ENCODE peak calls at places on chromosomes 7 and 10, in seven cellular contexts. K is ovary, M is colonic mucosa, S is sigmoid colon, Q is fibroblast of lung, B is spleen, F is adipocyte. I is an unnamed sample. For H3K4me1 and H3K9me3, the result is how much of the 10 kb centered on the place peaks cover.

GRCh38 chr10:51170518-51171245 is 96.4 kb downstream of the PRKG1 start:
- DNase-seq in K (no peak), M (no peak), S (no peak), Q (peak), B (no peak), F (no peak), I (no peak)

GRCh38 chr7:98821348-98821747 is 48.5 kb downstream of the TMEM130 start:
- DNase-seq in K (no peak), M (no peak), S (no peak), Q (no peak), B (no peak), F (no peak), I (no peak)

GRCh38 chr7:36216063-36216684 is 63.1 kb downstream of the EEPD1 start:
- DNase-seq in K (no peak), M (no peak), S (no peak), Q (peak), B (no peak), F (peak), I (no peak)

GRCh38 chr7:5177060-5177459 is 13.0 kb upstream of the WIPI2 start:
- DNase-seq in K (peak), M (peak), S (peak), Q (peak), B (no peak), F (no peak), I (peak)

GRCh38 chr10:11440250-11441150 is 170.9 kb downstream of the USP6NL start:
- DNase-seq in K (no peak), M (no peak), S (no peak), Q (no peak), B (no peak), F (no peak), I (no peak)

GRCh38 chr10:25417611-25418010 is 242.8 kb downstream of the GPR158 start:
- DNase-seq in K (no peak), M (no peak), S (no peak), Q (no peak), B (no peak), F (no peak), I (no peak)

GRCh38 chr10:38027992-38028391 is 17.5 kb downstream of the ZNF33A start:
- DNase-seq in K (no peak), M (no peak), S (no peak), Q (peak), B (no peak), F (no peak), I (no peak)

GRCh38 chr7:31782411-31782991 is 95.5 kb downstream of the PPP1R17 start:
- DNase-seq in K (no peak), M (no peak), S (no peak), Q (peak), B (no peak), F (peak), I (peak)

GRCh38 chr10:109281347-109281746 is 642.0 kb downstream of the XPNPEP1 start:
- DNase-seq in K (no peak), M (no peak), S (no peak), Q (no peak), B (no peak), F (no peak), I (no peak)

GRCh38 chr7:142714375-142714774 is 34.9 kb upstream of the PRSS1 start:
- DNase-seq in K (no peak), M (no peak), S (no peak), Q (no peak), B (no peak), F (no peak), I (no peak)

GRCh38 chr7:141551080-141551772 is at the start of gene AGK:
- DNase-seq in K (peak), M (peak), S (peak), Q (peak), B (peak), F (peak), I (peak)

GRCh38 chr10:75452997-75453396 is 21.6 kb downstream of the LRMDA start:
- DNase-seq in K (no peak), M (no peak), S (no peak), Q (no peak), B (no peak), F (no peak), I (no peak)

GRCh38 chr10:112389147-112389822 is 15.4 kb downstream of the ACSL5 start:
- DNase-seq in K (no peak), M (peak), S (no peak), Q (peak), B (no peak), F (no peak), I (no peak)

GRCh38 chr10:124599588-124600050 is 138.0 kb downstream of the LHPP start:
- DNase-seq in K (no peak), M (no peak), S (no peak), Q (no peak), B (peak), F (no peak), I (no peak)

GRCh38 chr10:124598196-124598595 is 136.6 kb downstream of the LHPP start:
- DNase-seq in K (no peak), M (no peak), S (no peak), Q (no peak), B (peak), F (no peak), I (peak)

GRCh38 chr10:124597677-124598165 is 136.1 kb downstream of the LHPP start:
- DNase-seq in K (no peak), M (no peak), S (no peak), Q (no peak), B (peak), F (no peak), I (peak)

GRCh38 chr10:124600051-124600880 is 138.6 kb downstream of the LHPP start:
- DNase-seq in K (no peak), M (no peak), S (no peak), Q (no peak), B (peak), F (no peak), I (peak)

GRCh38 chr10:124598773-124599587 is 137.4 kb downstream of the LHPP start:
- DNase-seq in K (no peak), M (no peak), S (no peak), Q (no peak), B (peak), F (no peak), I (peak)
- H3K4me1 ChIP-seq in K (under half), M (under half), S (under half), Q (under half), B (under half), F (under half), I (under half)

DNA sequence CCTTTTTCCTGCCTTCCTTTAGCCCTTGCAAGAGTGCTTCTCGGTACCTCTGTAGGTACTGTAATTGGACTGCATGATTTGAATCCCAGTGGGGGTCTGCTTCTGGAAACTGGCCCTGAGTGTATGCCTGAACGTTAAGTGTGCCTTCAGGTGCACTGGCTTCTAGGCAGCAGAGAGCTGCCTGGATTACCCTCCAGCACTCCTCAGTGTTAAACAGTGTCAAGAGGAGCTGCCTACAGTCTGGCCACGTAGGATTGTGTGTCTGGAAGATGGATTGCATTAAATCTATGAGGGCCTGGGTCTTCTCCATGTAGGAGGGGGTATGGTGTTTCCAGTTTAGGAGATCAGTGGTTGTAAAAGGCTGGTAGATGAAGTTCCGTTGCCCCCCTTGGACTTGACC is 103.7 kb downstream of the TRIM24 start:
- DNase-seq in K (no peak), M (no peak), S (no peak), Q (no peak), B (no peak), F (no peak), I (no peak)
- H3K9me3 ChIP-seq in K (under half), M (under half), S (under half), Q (under half), B (half or more), F (under half), I (under half)

GRCh38 chr10:78274491-78274890 is 240.8 kb downstream of the RPS24 start:
- DNase-seq in K (no peak), M (no peak), S (no peak), Q (no peak), B (peak), F (no peak), I (no peak)
- H3K4me1 ChIP-seq in K (under half), M (under half), S (under half), Q (under half), B (under half), F (under half), I (under half)

GRCh38 chr7:63900394-63901203 is 98.0 kb upstream of the ZNF722 start:
- DNase-seq in K (peak), M (peak), S (peak), Q (no peak), B (peak), F (no peak), I (peak)

DNA sequence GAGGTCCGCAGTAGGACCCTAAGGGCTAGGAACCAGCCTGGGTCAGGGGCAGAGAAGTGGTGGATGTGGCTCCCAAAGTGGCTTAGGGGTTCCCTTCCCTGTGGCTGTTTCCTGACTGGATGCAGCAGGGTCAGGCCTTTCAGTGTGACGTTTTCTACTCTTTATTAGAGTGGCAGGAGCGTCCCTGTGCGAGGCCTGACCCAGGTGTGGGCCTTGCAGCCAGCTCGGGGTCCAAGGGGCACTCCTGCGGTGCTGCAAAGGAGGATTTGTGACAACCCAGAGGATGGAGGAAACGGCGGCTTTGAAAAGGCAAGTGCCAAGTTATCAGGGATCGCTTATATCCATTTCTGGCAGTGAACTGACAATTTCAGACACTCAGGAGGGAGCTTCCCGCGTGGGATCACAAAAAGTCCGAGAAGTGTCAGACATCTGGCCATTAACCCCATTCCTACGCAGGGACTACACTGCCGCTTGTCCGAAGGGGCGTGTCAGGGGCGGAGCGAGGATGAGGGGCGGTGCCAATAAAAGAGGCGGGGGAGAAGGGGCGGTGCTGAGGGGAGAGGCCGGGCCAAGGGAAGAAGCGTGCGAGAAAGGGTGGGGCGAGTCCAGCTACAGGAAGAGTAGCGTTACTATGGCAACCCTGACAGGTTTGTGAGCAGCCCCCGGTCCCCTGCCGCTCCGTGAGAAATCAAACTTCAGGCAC is 98.8 kb upstream of the ZNF722 start:
- DNase-seq in K (peak), M (peak), S (peak), Q (no peak), B (peak), F (no peak), I (peak)
- H3K9me3 ChIP-seq in K (under half), M (under half), S (under half), Q (under half), B (under half), F (under half), I (under half)

GRCh38 chr10:104052351-104052885 is 33.3 kb downstream of the COL17A1 start:
- DNase-seq in K (no peak), M (peak), S (no peak), Q (no peak), B (no peak), F (peak), I (no peak)
- H3K4me1 ChIP-seq in K (under half), M (under half), S (under half), Q (under half), B (under half), F (under half), I (under half)

GRCh38 chr10:43648083-43648391 is 644 bp downstream of the ZNF32 start:
- DNase-seq in K (no peak), M (no peak), S (no peak), Q (peak), B (no peak), F (no peak), I (no peak)

GRCh38 chr10:43645866-43646265 is 2.8 kb downstream of the ZNF32 start:
- DNase-seq in K (no peak), M (no peak), S (no peak), Q (no peak), B (no peak), F (no peak), I (no peak)

GRCh38 chr10:43649149-43649523 is 455 bp upstream of the ZNF32 start:
- DNase-seq in K (no peak), M (no peak), S (no peak), Q (no peak), B (no peak), F (no peak), I (no peak)

GRCh38 chr10:43648392-43649148 is at the start of gene ZNF32:
- DNase-seq in K (peak), M (peak), S (peak), Q (peak), B (peak), F (peak), I (peak)

GRCh38 chr10:43647576-43647975 is 1.1 kb downstream of the ZNF32 start:
- DNase-seq in K (no peak), M (no peak), S (no peak), Q (no peak), B (no peak), F (no peak), I (no peak)
- H3K9me3 ChIP-seq in K (under half), M (under half), S (under half), Q (under half), B (under half), F (half or more), I (under half)

GRCh38 chr7:130901209-130901783 is 167.3 kb upstream of the KLF14 start:
- DNase-seq in K (peak), M (peak), S (peak), Q (peak), B (no peak), F (peak), I (peak)

GRCh38 chr7:130904031-130904757 is 170.2 kb upstream of the KLF14 start:
- DNase-seq in K (peak), M (no peak), S (no peak), Q (peak), B (no peak), F (peak), I (peak)

GRCh38 chr7:130904792-130905191 is 170.8 kb upstream of the KLF14 start:
- DNase-seq in K (peak), M (no peak), S (no peak), Q (no peak), B (no peak), F (no peak), I (no peak)

GRCh38 chr7:130903358-130903974 is 169.5 kb upstream of the KLF14 start:
- DNase-seq in K (no peak), M (no peak), S (no peak), Q (peak), B (no peak), F (peak), I (no peak)

DNA sequence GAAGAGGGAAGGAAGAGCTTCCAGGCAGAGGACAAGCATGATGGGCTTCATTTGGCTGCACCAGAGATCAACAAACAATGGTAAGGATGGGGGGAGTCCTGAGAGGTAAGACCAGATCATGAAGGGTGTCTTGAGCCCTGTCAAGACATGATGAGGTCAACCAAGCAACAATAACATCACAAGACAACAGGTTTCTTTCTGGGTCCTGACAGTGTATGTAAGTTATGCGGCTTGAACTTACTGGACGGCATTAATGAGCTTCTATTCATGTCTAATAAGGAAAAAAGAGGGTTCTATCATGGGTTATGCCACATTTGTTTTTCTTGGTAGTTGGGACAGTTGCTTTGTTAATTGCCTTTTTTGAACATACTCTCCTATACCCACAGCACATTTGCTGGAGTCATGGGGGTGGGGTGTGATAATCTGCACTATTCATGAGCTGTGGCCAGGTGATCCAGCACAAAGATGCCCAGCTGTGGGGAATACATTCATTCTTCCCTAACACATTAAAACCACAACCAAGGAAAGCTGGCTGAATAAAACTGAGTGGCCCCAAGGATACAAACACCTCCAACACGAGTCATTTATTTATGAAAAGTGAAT is 168.8 kb upstream of the KLF14 start:
- DNase-seq in K (no peak), M (no peak), S (no peak), Q (no peak), B (no peak), F (no peak), I (no peak)
- H3K4me1 ChIP-seq in K (under half), M (under half), S (half or more), Q (under half), B (half or more), F (half or more), I (under half)

I was measured in right cardiac atrium.